ENCODE peak calls at places on chromosomes 4 and X, in ten cellular contexts. Q is Peyer's patch, H is K562, S is transverse colon, D is stomach, W is IMR-90, O is A549, Y is uterus, U is sigmoid colon, G is HepG2. K is an unnamed sample.

GRCh38 chr4:84258905-84259830 is 239.9 kb downstream of the NKX6-1 start:
- DNase-seq in Q (no peak), H (peak; percentile 17), S (no peak), D (no peak), W (peak; percentile 32), O (peak; percentile 1), Y (no peak), U (no peak), G (peak; percentile 11), K (no peak)

GRCh38 chr4:127586922-127587571 is 45.7 kb upstream of the INTU start:
- DNase-seq in Q (no peak), H (peak; percentile 47), S (no peak), D (no peak), W (peak; percentile 39), O (peak; percentile 29), Y (no peak), U (no peak), G (peak; percentile 49), K (no peak)

GRCh38 chrX:16212436-16212835 is 45.2 kb downstream of the MAGEB17 start:
- DNase-seq in Q (no peak), H (no peak), S (no peak), D (no peak), W (peak; percentile 34), O (no peak), Y (no peak), U (no peak), G (peak; percentile 0), K (peak; percentile 35)

GRCh38 chrX:3299626-3300025 is 46.8 kb downstream of the MXRA5 start:
- DNase-seq in Q (no peak), H (no peak), S (no peak), D (no peak), W (peak; percentile 9), O (no peak), Y (no peak), U (no peak), G (no peak), K (no peak)

GRCh38 chr4:146522862-146523205 is 1.1 kb upstream of the SLC10A7 start:
- DNase-seq in Q (no peak), H (no peak), S (no peak), D (no peak), W (peak; percentile 4), O (peak; percentile 2), Y (no peak), U (no peak), G (peak; percentile 8), K (no peak)

GRCh38 chr4:108166441-108167315 is 2.1 kb downstream of the LEF1 start:
- DNase-seq in Q (peak; percentile 53), H (peak; percentile 73), S (peak; percentile 21), D (peak; percentile 54), W (no peak), O (no peak), Y (no peak), U (no peak), G (peak; percentile 10), K (peak; percentile 29)

GRCh38 chrX:111353810-111354209 is 58.2 kb downstream of the DCX start:
- DNase-seq in Q (no peak), H (no peak), S (no peak), D (no peak), W (no peak), O (no peak), Y (no peak), U (no peak), G (no peak), K (no peak)

GRCh38 chr4:79898055-79898454 is 175.0 kb downstream of the ANTXR2 start:
- DNase-seq in Q (no peak), H (no peak), S (no peak), D (no peak), W (no peak), O (no peak), Y (no peak), U (no peak), G (no peak), K (no peak)

GRCh38 chr4:105807496-105807895 is 87.8 kb upstream of the NPNT start:
- DNase-seq in Q (no peak), H (no peak), S (no peak), D (no peak), W (peak; percentile 50), O (no peak), Y (no peak), U (no peak), G (no peak), K (no peak)

GRCh38 chrX:54085666-54086065 is 41.4 kb upstream of the PHF8 start:
- DNase-seq in Q (no peak), H (no peak), S (no peak), D (no peak), W (no peak), O (no peak), Y (no peak), U (no peak), G (no peak), K (no peak)

GRCh38 chr4:86977621-86978184 is 42.9 kb downstream of the AFF1 start:
- DNase-seq in Q (peak; percentile 81), H (no peak), S (peak; percentile 43), D (no peak), W (peak; percentile 76), O (peak; percentile 76), Y (no peak), U (no peak), G (peak; percentile 96), K (no peak)

GRCh38 chr4:71338846-71339593 is at the start of gene SLC4A4:
- DNase-seq in Q (no peak), H (no peak), S (no peak), D (no peak), W (peak; percentile 91), O (no peak), Y (no peak), U (no peak), G (no peak), K (no peak)

GRCh38 chrX:104659037-104659744 is 93.2 kb downstream of the IL1RAPL2 start:
- DNase-seq in Q (peak; percentile 49), H (no peak), S (no peak), D (peak; percentile 75), W (no peak), O (no peak), Y (no peak), U (no peak), G (no peak), K (no peak)

GRCh38 chr4:56762484-56763250 is 58.8 kb downstream of the SPINK2 start:
- DNase-seq in Q (no peak), H (no peak), S (no peak), D (no peak), W (no peak), O (no peak), Y (no peak), U (no peak), G (no peak), K (no peak)

DNA sequence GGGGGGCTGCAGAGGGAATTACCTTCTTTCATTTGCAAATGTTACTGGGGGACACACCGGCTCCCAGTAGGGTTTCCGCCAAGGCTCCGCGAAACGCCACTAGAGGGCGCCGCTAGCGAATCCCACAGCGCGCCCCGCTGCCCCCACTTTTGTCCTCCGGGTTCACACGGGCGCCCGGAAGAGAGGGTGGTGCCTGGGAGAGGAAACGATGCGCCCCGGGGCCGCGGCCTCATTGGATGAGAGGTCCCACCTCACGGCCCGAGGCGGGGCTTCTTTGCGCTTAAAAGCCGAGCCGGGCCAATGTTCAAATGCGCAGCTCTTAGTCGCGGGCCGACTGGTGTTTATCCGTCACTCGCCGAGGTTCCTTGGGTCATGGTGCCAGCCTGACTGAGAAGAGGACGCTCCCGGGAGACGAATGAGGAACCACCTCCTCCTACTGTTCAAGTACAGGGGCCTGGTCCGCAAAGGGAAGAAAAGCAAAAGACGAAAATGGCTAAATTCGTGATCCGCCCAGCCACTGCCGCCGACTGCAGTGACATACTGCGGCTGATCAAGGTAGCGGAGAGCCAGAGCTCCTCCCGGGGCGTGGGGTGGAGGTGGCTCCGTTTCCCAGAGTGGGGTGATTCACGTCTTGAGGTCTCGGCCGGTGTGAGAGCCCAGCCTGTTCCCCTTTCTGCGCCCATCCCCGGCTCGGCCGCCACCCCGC is at the start of gene SAT1:
- DNase-seq in Q (peak; percentile 98), H (peak; percentile 90), S (peak; percentile 96), D (peak; percentile 96), W (peak; percentile 91), O (peak; percentile 71), Y (peak; percentile 95), U (peak; percentile 98), G (peak; percentile 88), K (peak; percentile 97)
- TF ChIP-seq POLR2A in Q (peak; percentile 98), H (peak; percentile 99), S (peak; percentile 99), D (peak; percentile 97), W (peak; percentile 100), O (peak; percentile 99), Y (peak; percentile 89), U (peak; percentile 97), G (peak; percentile 98), K (peak; percentile 99)

GRCh38 chr4:138710297-138710696 is 305.3 kb upstream of the NOCT start:
- DNase-seq in Q (no peak), H (no peak), S (no peak), D (no peak), W (no peak), O (no peak), Y (no peak), U (no peak), G (no peak), K (no peak)
- TF ChIP-seq POLR2A in Q (no peak), H (no peak), S (no peak), D (no peak), W (no peak), O (no peak), Y (no peak), U (no peak), G (no peak), K (no peak)

DNA sequence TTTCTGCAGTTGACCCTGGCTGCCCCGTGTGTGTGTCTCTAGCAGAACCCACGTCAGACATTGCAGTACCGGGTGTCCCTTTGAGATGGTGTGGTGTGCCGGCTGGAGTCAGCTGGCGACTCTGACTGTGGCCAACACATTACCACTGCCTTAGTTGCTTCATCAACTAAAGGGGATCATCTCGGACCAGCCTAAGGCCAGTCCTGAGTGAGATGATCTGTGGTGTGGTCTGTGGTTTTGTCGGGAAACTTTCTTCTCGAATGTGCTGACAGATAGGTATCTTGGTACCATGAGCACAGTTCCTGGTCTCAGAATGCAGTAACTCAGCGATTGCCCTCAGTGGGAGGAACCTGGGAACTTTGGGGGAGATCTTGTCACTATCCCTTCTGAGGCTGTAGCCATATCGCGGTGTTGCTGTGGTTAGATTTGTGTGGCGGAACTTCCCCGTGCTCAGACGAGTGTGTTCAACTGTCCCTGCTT is 15.8 kb downstream of the TBC1D14 start:
- DNase-seq in Q (no peak), H (peak; percentile 45), S (no peak), D (no peak), W (no peak), O (no peak), Y (no peak), U (peak; percentile 80), G (no peak), K (no peak)
- TF ChIP-seq POLR2A in Q (no peak), H (no peak), S (no peak), D (no peak), W (no peak), O (no peak), Y (no peak), U (no peak), G (no peak), K (peak; percentile 12)

GRCh38 chr4:187606581-187606980 is 389.0 kb upstream of the ZFP42 start:
- DNase-seq in Q (peak; percentile 48), H (peak; percentile 67), S (peak; percentile 15), D (no peak), W (peak; percentile 69), O (peak; percentile 18), Y (no peak), U (no peak), G (peak; percentile 50), K (peak; percentile 37)
- TF ChIP-seq POLR2A in Q (no peak), H (no peak), S (no peak), D (no peak), W (no peak), O (no peak), Y (no peak), U (no peak), G (no peak), K (no peak)